ENCODE peak calls at places on chromosome 19, in nine cellular contexts. S, F, D, B, V, H, Q, E and U are unnamed samples.

GRCh38 chr19:12779162-12779993 is 4.0 kb upstream of the HOOK2 start:
- DNase-seq in S (no peak), F (peak; percentile 87), D (peak; percentile 74), B (peak; percentile 84), V (peak; percentile 75), H (no peak), Q (peak; percentile 30), E (peak; percentile 56), U (no peak)

GRCh38 chr19:7772752-7773291 is 9.8 kb downstream of the CLEC4M start:
- DNase-seq in S (no peak), F (no peak), D (no peak), B (no peak), V (no peak), H (no peak), Q (no peak), E (peak; percentile 57), U (no peak)

GRCh38 chr19:42158926-42159325 is 26.7 kb upstream of the POU2F2 start:
- DNase-seq in S (no peak), F (no peak), D (no peak), B (no peak), V (no peak), H (no peak), Q (no peak), E (no peak), U (no peak)

GRCh38 chr19:28737021-28737525 is 475.9 kb downstream of the UQCRFS1 start:
- DNase-seq in S (no peak), F (no peak), D (no peak), B (no peak), V (no peak), H (no peak), Q (no peak), E (peak; percentile 74), U (no peak)

GRCh38 chr19:56116606-56117005 is 4.5 kb downstream of the ZNF787 start:
- DNase-seq in S (no peak), F (no peak), D (no peak), B (no peak), V (no peak), H (no peak), Q (no peak), E (no peak), U (no peak)

GRCh38 chr19:41309225-41310030 is 544 bp upstream of the CCDC97 start:
- DNase-seq in S (peak; percentile 48), F (peak; percentile 49), D (no peak), B (no peak), V (no peak), H (peak; percentile 65), Q (peak; percentile 56), E (peak; percentile 62), U (no peak)

GRCh38 chr19:12778020-12778904 is 2.9 kb upstream of the HOOK2 start:
- DNase-seq in S (peak; percentile 76), F (peak; percentile 84), D (peak; percentile 86), B (peak; percentile 94), V (peak; percentile 82), H (peak; percentile 80), Q (peak; percentile 92), E (peak; percentile 81), U (no peak)

GRCh38 chr19:35030257-35031071 is at the start of gene SCN1B:
- DNase-seq in S (peak; percentile 78), F (peak; percentile 81), D (peak; percentile 76), B (peak; percentile 67), V (peak; percentile 83), H (peak; percentile 74), Q (peak; percentile 26), E (peak; percentile 60), U (no peak)

GRCh38 chr19:38952395-38953165 is 21.8 kb downstream of the MRPS12 start:
- DNase-seq in S (peak; percentile 52), F (no peak), D (no peak), B (peak; percentile 69), V (no peak), H (no peak), Q (no peak), E (peak; percentile 88), U (no peak)

GRCh38 chr19:14715841-14716240 is 26.0 kb downstream of the ZNF333 start:
- DNase-seq in S (no peak), F (no peak), D (no peak), B (no peak), V (no peak), H (no peak), Q (no peak), E (no peak), U (no peak)

GRCh38 chr19:12075538-12076139 is 11.1 kb downstream of the ZNF844 start:
- DNase-seq in S (no peak), F (no peak), D (no peak), B (no peak), V (no peak), H (no peak), Q (no peak), E (no peak), U (no peak)

GRCh38 chr19:19186742-19187141 is 5.2 kb downstream of the BORCS8 start:
- DNase-seq in S (no peak), F (no peak), D (no peak), B (no peak), V (no peak), H (no peak), Q (no peak), E (no peak), U (no peak)

GRCh38 chr19:15199652-15200574 is 882 bp downstream of the NOTCH3 start:
- DNase-seq in S (peak; percentile 94), F (peak; percentile 74), D (no peak), B (peak; percentile 70), V (no peak), H (no peak), Q (peak; percentile 51), E (no peak), U (no peak)

GRCh38 chr19:38538793-38539528 is 78.8 kb downstream of the MAP4K1 start:
- DNase-seq in S (no peak), F (no peak), D (no peak), B (no peak), V (no peak), H (no peak), Q (no peak), E (no peak), U (no peak)

GRCh38 chr19:55688422-55689218 is 13.6 kb downstream of the EPN1 start:
- DNase-seq in S (no peak), F (peak; percentile 33), D (no peak), B (peak; percentile 95), V (no peak), H (peak; percentile 93), Q (no peak), E (no peak), U (no peak)

GRCh38 chr19:16160943-16161560 is 12.3 kb downstream of the CIB3 start:
- DNase-seq in S (no peak), F (no peak), D (no peak), B (no peak), V (no peak), H (no peak), Q (no peak), E (no peak), U (no peak)

GRCh38 chr19:13723206-13723605 is 41.1 kb upstream of the MRI1 start:
- DNase-seq in S (no peak), F (no peak), D (no peak), B (no peak), V (no peak), H (no peak), Q (no peak), E (no peak), U (no peak)

DNA sequence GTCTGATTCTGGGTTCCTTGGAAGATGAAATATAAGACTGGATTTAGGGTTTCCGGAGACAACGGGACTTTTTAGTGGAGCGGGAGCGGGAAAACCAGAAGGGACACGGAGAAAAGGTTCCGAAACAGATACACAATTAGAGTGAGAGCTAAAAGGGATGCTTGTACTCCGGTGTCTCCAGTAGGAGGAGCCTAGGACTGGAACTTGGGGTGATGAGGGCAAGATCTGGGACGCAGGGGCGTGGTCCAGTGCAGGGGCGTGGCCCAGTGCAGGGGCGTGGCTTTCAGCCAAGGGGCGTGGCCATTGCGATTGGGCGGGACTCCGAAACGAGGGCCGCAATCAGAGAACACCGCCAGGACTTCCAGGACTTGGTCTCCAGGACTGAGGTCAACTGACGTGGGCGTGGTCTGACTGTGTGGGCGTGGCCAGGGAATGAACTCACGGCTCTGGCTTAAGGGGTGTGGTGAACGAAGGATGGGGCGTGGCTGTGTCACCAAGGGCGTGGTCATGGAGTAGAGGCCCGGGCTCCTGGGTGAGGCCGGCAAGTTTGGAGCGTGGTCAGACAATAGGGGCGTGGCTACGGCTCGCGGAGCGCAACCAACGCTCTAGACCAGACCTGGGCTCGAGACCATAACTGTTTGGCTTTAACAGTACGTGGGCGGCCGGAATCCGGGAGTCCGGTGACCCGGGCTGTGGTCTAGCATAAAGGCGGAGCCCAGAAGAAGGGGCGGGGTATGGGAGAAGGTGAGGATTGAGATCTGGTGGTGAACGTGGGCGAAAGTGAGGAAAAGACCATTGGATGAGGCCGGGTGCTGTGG is at the start of gene DKKL1:
- DNase-seq in S (peak; percentile 100), F (peak; percentile 99), D (peak; percentile 98), B (peak; percentile 100), V (peak; percentile 99), H (peak; percentile 96), Q (peak; percentile 82), E (peak; percentile 98), U (peak; percentile 96)
- H3K4me3 ChIP-seq in S (peak within 1 kb of the TSS; percentile 94), F (no peak within 1 kb of the TSS), D (peak within 1 kb of the TSS; percentile 96), B (peak within 1 kb of the TSS; percentile 97), V (peak within 1 kb of the TSS; percentile 83), H (peak within 1 kb of the TSS; percentile 17), Q (no peak within 1 kb of the TSS), E (no peak within 1 kb of the TSS), U (peak within 1 kb of the TSS; percentile 10)

GRCh38 chr19:24078688-24079087 is 8.3 kb upstream of the ZNF254 start:
- DNase-seq in S (no peak), F (no peak), D (no peak), B (no peak), V (no peak), H (no peak), Q (no peak), E (no peak), U (peak; percentile 18)
- H3K27ac ChIP-seq in S (no peak overlapping the region), F (no peak overlapping the region), D (no peak overlapping the region), B (no peak overlapping the region), V (no peak overlapping the region), H (no peak overlapping the region), Q (peak overlapping the region; percentile 73), E (no peak overlapping the region), U (no peak overlapping the region)

GRCh38 chr19:46621191-46622117 is 3.4 kb downstream of the PTGIR start:
- DNase-seq in S (no peak), F (peak; percentile 47), D (no peak), B (no peak), V (no peak), H (no peak), Q (no peak), E (no peak), U (no peak)
- H3K4me1 ChIP-seq in S (no peaks in the 10 kb centered on the region), F (peaks cover 2% of the 10 kb centered on the region), D (peaks cover 13% of the 10 kb centered on the region), B (peaks cover 27% of the 10 kb centered on the region), V (peaks cover 21% of the 10 kb centered on the region), H (peaks cover 54% of the 10 kb centered on the region), Q (no peaks in the 10 kb centered on the region), E (peaks cover 10% of the 10 kb centered on the region), U (no peaks in the 10 kb centered on the region)

DNA sequence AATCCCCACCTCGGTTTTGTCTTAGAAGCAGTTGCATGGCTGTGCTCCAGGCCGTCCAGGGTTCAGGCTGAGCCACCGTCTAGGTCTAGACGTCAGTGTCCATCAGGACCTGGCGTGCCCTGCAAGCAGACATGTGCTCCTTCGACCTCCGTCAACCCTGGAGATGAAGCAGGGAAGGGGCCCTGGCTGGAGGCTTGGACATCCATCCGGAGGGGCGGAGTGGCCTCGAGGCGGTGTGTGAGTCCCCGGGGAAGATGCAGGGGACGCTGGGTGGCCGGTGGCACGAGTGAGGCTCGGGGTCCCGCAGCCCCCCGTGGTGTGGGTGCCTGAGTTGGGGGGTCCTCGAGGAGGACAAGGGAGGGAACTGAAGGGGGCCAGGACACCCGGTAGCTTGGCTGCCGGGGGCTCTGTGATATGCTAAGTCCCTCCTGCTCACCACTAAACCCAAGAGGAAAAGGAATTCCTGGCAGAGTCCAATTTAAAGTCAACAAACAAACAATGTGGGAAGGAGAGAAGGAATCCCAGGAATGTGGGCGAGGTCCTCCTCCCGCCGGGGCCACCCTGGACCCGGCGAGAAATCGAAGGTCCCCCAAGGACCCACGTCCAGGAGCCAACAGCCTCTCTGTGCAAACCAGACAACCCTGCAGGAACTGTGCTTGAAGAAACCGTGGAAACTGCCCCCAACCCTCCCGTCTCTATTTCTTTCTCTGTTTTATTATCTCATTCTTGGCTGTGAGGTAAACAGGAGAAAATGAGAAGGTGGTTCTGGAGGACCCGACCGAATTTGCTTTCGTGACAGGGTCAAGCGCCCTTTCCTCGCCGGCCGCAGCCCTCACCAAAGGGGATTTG is 14.8 kb upstream of the PTBP1 start:
- DNase-seq in S (peak; percentile 80), F (no peak), D (no peak), B (peak; percentile 66), V (peak; percentile 12), H (no peak), Q (peak; percentile 54), E (no peak), U (no peak)
- H3K4me3 ChIP-seq in S (peak overlapping the region; percentile 53), F (no peak overlapping the region), D (peak overlapping the region; percentile 27), B (peak overlapping the region; percentile 50), V (peak overlapping the region; percentile 39), H (no peak overlapping the region), Q (no peak overlapping the region), E (no peak overlapping the region), U (no peak overlapping the region)